ENCODE peak calls at places on chromosomes 5 and 9, in seven cellular contexts. E is tibial nerve, B is transverse colon, N is ovary, K is foreskin keratinocyte, G is IMR-90, S is kidney. H is an unnamed sample.
A peak's percentile ranks its signal among the peaks of the same experiment; 100 is the strongest.

GRCh38 chr5:141514330-141515111 is 25.6 kb downstream of the PCDHGC5 start:
- DNase-seq in B (no peak), E (peak; percentile 18), S (no peak), G (peak; percentile 54), K (peak; percentile 93), N (no peak), H (peak; percentile 41)

GRCh38 chr5:136129445-136129844 is 3.2 kb upstream of the SMAD5 start:
- DNase-seq in N (no peak), E (no peak), B (no peak), S (no peak), K (no peak), G (no peak), H (no peak)

GRCh38 chr5:81297531-81297930 is 3.9 kb upstream of the ZCCHC9 start:
- DNase-seq in G (no peak), E (no peak), N (no peak), S (no peak), K (no peak), B (no peak), H (no peak)

GRCh38 chr9:112705773-112706427 is 12.0 kb downstream of the INIP start:
- DNase-seq in E (no peak), B (no peak), K (peak; percentile 22), G (peak; percentile 36), S (no peak), N (peak; percentile 65), H (peak; percentile 9)

GRCh38 chr5:159133041-159133741 is 33.5 kb upstream of the EBF1 start:
- DNase-seq in K (peak; percentile 15), N (peak; percentile 27), B (no peak), G (peak; percentile 67), S (no peak), E (peak; percentile 42), H (peak; percentile 71)

GRCh38 chr5:958701-959571 is 49.7 kb upstream of the NKD2 start:
- DNase-seq in B (peak; percentile 27), G (peak; percentile 54), E (no peak), K (no peak), S (peak; percentile 86), N (no peak), H (no peak)

GRCh38 chr9:114733814-114734213 is 51.8 kb upstream of the TEX48 start:
- DNase-seq in K (peak; percentile 90), E (no peak), S (no peak), B (no peak), G (peak; percentile 60), N (no peak), H (peak; percentile 67)

GRCh38 chr5:167030500-167031120 is 1260.8 kb upstream of the WWC1 start:
- DNase-seq in E (no peak), S (no peak), B (peak; percentile 27), K (no peak), G (no peak), N (no peak), H (no peak)

GRCh38 chr5:42569325-42569724 is 146.1 kb downstream of the GHR start:
- DNase-seq in K (no peak), G (no peak), N (no peak), S (no peak), E (no peak), B (no peak), H (no peak)

GRCh38 chr9:134071149-134071548 is 3.3 kb upstream of the BRD3 start:
- DNase-seq in K (no peak), S (peak; percentile 42), N (no peak), E (no peak), G (no peak), B (no peak), H (no peak)

GRCh38 chr5:147317978-147318684 is 83.3 kb downstream of the STK32A start:
- DNase-seq in S (no peak), K (no peak), E (no peak), G (no peak), B (no peak), N (no peak), H (no peak)

DNA sequence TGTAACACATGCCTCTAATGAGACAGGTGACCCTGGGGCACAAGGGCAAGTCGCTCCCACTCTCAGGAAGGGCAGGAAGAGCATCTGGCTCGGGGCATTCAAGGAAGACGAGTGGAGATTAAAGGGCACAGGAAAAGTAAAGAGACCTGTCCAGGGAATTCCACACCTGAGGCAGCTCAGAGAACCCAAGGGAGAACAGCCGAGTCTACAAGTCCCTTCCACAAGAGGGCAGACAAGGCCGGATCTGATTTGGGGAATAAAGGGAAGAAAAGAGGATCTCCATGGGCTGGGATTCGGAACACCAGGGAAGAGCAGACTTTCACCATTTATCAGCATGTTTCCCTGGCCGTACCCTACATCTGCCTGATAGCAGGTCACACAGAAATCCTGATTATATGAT is 28.1 kb downstream of the GPX3 start:
- DNase-seq in E (no peak), S (no peak), B (no peak), G (no peak), K (no peak), N (no peak), H (peak; percentile 29)
- TF ChIP-seq CTCF in E (peak; percentile 15), S (peak; percentile 25), B (peak; percentile 19), G (peak; percentile 34), K (peak; percentile 57), N (no peak), H (peak; percentile 59)

GRCh38 chr9:116181853-116182610 is 28.4 kb downstream of the PAPPA start:
- DNase-seq in G (peak; percentile 51), E (no peak), S (no peak), B (no peak), N (no peak), K (no peak), H (peak; percentile 31)

GRCh38 chr9:116175616-116176015 is 22.0 kb downstream of the PAPPA start:
- DNase-seq in G (peak; percentile 47), E (no peak), N (no peak), B (no peak), K (no peak), S (no peak), H (no peak)

GRCh38 chr9:116174347-116174746 is 20.8 kb downstream of the PAPPA start:
- DNase-seq in K (no peak), S (no peak), E (no peak), B (no peak), G (peak; percentile 70), N (no peak), H (no peak)

GRCh38 chr9:116178481-116179211 is 25.1 kb downstream of the PAPPA start:
- DNase-seq in E (no peak), G (no peak), S (no peak), N (no peak), B (no peak), K (no peak), H (no peak)
- TF ChIP-seq CTCF in E (no peak), G (no peak), S (no peak), N (no peak), B (no peak), K (no peak), H (no peak)

GRCh38 chr5:39356263-39356662 is 8.0 kb downstream of the C9 start:
- DNase-seq in B (no peak), K (no peak), G (no peak), N (no peak), S (no peak), E (no peak), H (no peak)

GRCh38 chr5:39355324-39355723 is 9.0 kb downstream of the C9 start:
- DNase-seq in B (no peak), G (no peak), K (no peak), S (no peak), N (no peak), E (no peak), H (no peak)

GRCh38 chr5:39352170-39352569 is 12.1 kb downstream of the C9 start:
- DNase-seq in E (no peak), N (no peak), B (no peak), S (no peak), G (no peak), K (peak; percentile 15), H (no peak)

GRCh38 chr5:39352931-39353330 is 11.4 kb downstream of the C9 start:
- DNase-seq in S (no peak), E (no peak), G (no peak), N (no peak), K (no peak), B (no peak), H (no peak)

DNA sequence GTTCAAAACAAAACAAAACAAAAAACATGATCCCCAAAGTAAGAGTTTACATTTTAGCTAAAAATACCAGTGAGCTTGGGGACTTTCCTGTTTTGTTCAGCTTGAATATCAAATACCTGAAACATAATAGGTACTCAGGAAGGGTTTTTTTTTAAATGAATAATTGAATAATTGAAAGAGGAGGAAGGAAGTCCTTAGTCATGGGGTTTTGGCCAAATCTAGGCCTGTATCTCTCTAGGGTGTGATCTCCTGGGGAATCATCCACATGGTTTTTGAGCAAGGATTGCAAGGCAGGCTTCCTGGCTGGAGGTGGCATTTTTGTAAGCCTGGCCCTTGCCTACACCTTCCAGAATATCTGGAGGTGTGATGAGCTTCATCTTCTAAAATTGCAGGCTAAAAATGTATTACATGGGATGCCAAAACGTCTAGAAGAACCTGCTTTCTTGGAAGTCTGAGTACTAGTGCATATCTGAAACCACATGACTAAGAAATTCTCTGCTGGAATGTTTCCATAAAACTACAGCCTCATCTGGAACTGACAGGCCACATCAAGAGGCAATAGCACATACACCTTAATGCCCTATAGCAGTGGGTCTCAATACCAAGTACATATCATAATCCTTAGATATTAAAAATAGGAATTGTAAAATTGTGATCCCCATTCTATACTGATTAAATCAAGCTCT is 10.4 kb downstream of the C9 start:
- DNase-seq in G (no peak), B (no peak), S (no peak), N (no peak), E (no peak), K (peak; percentile 37), H (no peak)
- TF ChIP-seq CTCF in G (no peak), B (no peak), S (no peak), N (no peak), E (no peak), K (no peak), H (no peak)

GRCh38 chr5:51099173-51099853 is 283.9 kb upstream of the ISL1 start:
- DNase-seq in B (no peak), E (no peak), N (no peak), S (no peak), K (no peak), G (no peak), H (no peak)

GRCh38 chr5:51096859-51097258 is 286.4 kb upstream of the ISL1 start:
- DNase-seq in K (no peak), G (no peak), N (no peak), S (no peak), B (no peak), E (no peak), H (no peak)

DNA sequence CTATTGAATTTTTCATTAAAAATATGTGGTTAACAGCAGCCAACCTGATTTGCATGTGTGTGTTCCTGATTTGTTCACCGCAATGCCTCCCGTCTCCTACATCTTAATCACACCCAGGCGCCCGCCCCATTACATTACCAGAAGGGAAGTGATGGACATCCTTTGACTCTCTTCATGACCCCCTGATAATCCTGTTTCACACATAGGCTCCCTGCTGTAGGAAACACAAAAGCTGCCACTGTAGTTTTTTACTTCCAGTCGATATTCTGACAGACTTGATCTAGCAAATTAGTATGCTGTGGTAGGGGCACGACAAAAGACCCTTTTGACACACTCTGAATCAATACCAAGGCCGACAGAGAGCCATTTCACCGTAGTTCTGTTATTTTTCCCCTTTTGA is 287.8 kb upstream of the ISL1 start:
- DNase-seq in N (no peak), E (no peak), S (no peak), G (no peak), B (no peak), K (no peak), H (no peak)
- TF ChIP-seq CTCF in N (no peak), E (no peak), S (no peak), G (no peak), B (no peak), K (no peak), H (no peak)

GRCh38 chr5:124906339-124907097 is 160.1 kb upstream of the ZNF608 start:
- DNase-seq in S (peak; percentile 82), B (peak; percentile 62), E (peak; percentile 77), N (peak; percentile 68), K (no peak), G (peak; percentile 79), H (peak; percentile 50)
- TF ChIP-seq CTCF in S (no peak), B (no peak), E (no peak), N (no peak), K (peak; percentile 19), G (peak; percentile 15), H (no peak)

GRCh38 chr9:124706685-124707084 is 64.4 kb downstream of the NR6A1 start:
- DNase-seq in E (no peak), S (no peak), B (no peak), K (no peak), G (no peak), N (no peak), H (no peak)
- TF ChIP-seq CTCF in E (no peak), S (no peak), B (no peak), K (no peak), G (no peak), N (no peak), H (no peak)